ENCODE peak calls at places on chromosomes 2 and 18, in four cellular contexts. H is IMR-90, P is K562, M is endothelial cell of umbilical vein. W is an unnamed sample.
A peak's percentile ranks its signal among the peaks of the same experiment; 100 is the strongest.

GRCh38 chr2:98658816-98659486 is 50.6 kb downstream of the UNC50 start:
- DNase-seq in H (no peak), P (no peak), M (no peak), W (no peak)

GRCh38 chr2:223262946-223263345 is 211.0 kb downstream of the KCNE4 start:
- DNase-seq in H (no peak), P (no peak), M (no peak), W (peak; percentile 76)

GRCh38 chr2:202178342-202178958 is 59.9 kb downstream of the SUMO1 start:
- DNase-seq in H (peak; percentile 79), P (peak; percentile 59), M (peak; percentile 70), W (no peak)

GRCh38 chr2:207831569-207832248 is 62.0 kb upstream of the FZD5 start:
- DNase-seq in H (no peak), P (no peak), M (no peak), W (no peak)

GRCh38 chr18:26056291-26056690 is 34.1 kb downstream of the SS18 start:
- DNase-seq in H (peak; percentile 66), P (no peak), M (no peak), W (no peak)

GRCh38 chr2:166127217-166128155 is at the start of gene SCN1A:
- DNase-seq in H (peak; percentile 56), P (peak; percentile 41), M (peak; percentile 64), W (no peak)

GRCh38 chr2:56416500-56417176 is 232.8 kb downstream of the CCDC85A start:
- DNase-seq in H (no peak), P (no peak), M (no peak), W (no peak)

GRCh38 chr2:120360307-120360855 is 14.4 kb downstream of the INHBB start:
- DNase-seq in H (peak; percentile 55), P (no peak), M (peak; percentile 7), W (no peak)

GRCh38 chr2:20199381-20200270 is 25.3 kb downstream of the SDC1 start:
- DNase-seq in H (no peak), P (no peak), M (no peak), W (no peak)

GRCh38 chr2:15626967-15627366 is 35.3 kb downstream of the DDX1 start:
- DNase-seq in H (no peak), P (no peak), M (no peak), W (no peak)

GRCh38 chr2:85503168-85503610 is 35.8 kb upstream of the MAT2A start:
- DNase-seq in H (no peak), P (no peak), M (no peak), W (peak; percentile 83)

GRCh38 chr2:3751832-3752231 is 48.5 kb downstream of the DCDC2C start:
- DNase-seq in H (no peak), P (no peak), M (no peak), W (no peak)

DNA sequence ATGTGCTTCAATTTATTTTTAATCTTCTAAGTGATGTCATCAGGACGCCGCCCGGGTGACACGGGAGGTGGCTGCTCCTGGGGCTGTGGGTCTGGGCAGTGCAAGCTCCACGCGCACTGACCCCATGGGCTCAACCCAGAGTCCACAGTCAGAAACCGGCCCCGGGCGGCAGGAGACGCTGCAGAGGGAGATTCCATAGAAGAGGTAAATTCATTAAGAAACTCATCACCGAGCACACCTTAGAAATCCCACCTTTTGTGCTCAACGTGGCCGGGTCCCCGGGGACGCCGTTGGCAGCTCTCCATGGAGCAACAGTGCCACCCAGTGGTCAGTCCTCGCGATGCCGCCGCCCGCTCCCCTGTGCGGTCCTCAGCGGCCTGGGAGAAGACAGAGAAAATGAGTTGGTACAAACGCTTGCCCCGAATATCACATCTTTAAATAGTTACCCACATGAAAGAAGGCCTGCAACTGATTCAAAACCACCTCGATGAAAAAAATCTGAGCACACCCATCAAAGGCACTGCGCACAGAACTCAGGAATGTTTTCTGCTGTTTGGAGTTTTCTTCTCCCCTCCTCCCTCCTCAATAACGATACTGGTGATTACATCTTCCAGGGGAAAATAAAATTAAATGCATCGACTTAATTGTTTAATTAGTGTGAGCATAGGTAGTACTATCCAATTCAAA is 92.6 kb downstream of the CMPK2 start:
- DNase-seq in H (peak; percentile 11), P (peak; percentile 63), M (peak; percentile 9), W (no peak)
- H3K9ac ChIP-seq in H (no peak overlapping the region), P (no peak overlapping the region), M (no peak overlapping the region), W (no peak overlapping the region)

GRCh38 chr2:149164296-149164695 is 125.8 kb downstream of the LYPD6B start:
- DNase-seq in H (no peak), P (no peak), M (no peak), W (peak; percentile 23)

GRCh38 chr2:149158957-149159356 is 120.5 kb downstream of the LYPD6B start:
- DNase-seq in H (no peak), P (no peak), M (no peak), W (no peak)

GRCh38 chr2:149160701-149161217 is 122.3 kb downstream of the LYPD6B start:
- DNase-seq in H (no peak), P (no peak), M (no peak), W (no peak)

GRCh38 chr2:149164827-149165226 is 126.3 kb downstream of the LYPD6B start:
- DNase-seq in H (no peak), P (no peak), M (no peak), W (no peak)

DNA sequence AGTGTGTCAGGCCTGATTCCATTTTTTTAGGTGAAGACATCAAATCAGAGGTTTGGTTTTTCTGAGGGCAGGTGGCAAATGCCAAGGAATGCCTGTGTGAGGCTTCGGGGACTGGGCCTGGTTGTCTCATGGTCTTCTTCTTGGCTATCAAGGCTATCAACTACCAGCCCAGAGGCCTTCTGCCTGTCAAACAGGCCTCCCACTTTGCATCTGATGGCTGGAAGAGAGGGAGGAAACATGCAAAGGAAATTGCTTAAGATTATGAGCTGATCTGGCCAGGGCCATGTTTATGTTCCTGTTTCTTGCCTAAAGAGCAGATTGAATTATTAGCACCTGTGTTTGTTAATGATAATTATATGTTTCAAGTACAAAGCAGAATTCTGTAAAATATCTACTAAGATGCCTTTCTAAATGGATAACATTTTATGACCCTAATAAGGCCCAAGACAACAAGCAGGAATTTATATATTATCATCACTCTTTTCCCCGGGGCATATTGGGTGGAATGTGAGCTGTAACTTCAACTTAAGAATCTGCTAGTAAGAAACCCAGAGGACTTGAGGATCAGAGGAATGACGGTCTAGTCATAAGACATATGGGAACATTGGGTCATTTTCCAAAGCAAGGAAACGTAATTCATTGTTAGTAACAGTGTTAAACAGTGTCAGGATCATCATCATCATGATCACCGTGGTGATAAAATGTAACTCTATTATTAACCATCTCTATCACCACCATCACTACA is 123.2 kb downstream of the LYPD6B start:
- DNase-seq in H (no peak), P (no peak), M (no peak), W (no peak)
- H3K4me2 ChIP-seq in H (no peak overlapping the region), P (no peak overlapping the region), M (no peak overlapping the region), W (no peak overlapping the region)

GRCh38 chr2:30180230-30180629 is 33.4 kb downstream of the YPEL5 start:
- DNase-seq in H (no peak), P (no peak), M (no peak), W (no peak)
- H3K9me1 ChIP-seq in H (no peaks in the 10 kb centered on the region), P (no peaks in the 10 kb centered on the region), M (no peaks in the 10 kb centered on the region), W (no peaks in the 10 kb centered on the region)

DNA sequence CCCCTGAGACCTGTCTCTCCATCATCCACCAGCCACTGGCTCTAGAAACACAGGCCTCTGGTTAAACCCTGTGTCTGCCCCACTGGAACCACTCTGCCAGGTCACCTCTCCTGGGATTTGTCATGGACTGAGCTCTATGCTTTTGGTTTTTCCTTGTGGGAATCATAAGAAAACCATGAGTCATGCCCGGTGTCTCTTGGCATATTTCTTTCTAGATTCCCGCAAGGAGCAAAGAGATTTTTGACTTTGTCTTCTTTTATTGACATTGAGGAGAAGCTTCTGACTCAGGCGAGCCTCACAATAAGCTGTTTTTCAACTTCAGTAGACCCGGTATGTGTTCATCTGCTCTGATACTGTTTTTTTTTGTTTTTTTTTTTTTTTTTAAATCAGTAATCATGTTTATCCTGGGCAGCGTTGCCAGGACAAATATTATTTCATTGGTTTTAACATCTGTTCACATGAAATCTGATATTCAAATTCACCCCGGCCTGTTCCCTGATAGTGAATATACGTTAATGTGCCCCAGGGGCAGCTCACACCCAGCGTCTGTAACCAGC is 207.1 kb downstream of the ACKR3 start:
- DNase-seq in H (peak; percentile 35), P (no peak), M (peak; percentile 82), W (peak; percentile 64)
- H3K9ac ChIP-seq in H (no peak overlapping the region), P (no peak overlapping the region), M (peak overlapping the region; percentile 34), W (peak overlapping the region; percentile 25)

DNA sequence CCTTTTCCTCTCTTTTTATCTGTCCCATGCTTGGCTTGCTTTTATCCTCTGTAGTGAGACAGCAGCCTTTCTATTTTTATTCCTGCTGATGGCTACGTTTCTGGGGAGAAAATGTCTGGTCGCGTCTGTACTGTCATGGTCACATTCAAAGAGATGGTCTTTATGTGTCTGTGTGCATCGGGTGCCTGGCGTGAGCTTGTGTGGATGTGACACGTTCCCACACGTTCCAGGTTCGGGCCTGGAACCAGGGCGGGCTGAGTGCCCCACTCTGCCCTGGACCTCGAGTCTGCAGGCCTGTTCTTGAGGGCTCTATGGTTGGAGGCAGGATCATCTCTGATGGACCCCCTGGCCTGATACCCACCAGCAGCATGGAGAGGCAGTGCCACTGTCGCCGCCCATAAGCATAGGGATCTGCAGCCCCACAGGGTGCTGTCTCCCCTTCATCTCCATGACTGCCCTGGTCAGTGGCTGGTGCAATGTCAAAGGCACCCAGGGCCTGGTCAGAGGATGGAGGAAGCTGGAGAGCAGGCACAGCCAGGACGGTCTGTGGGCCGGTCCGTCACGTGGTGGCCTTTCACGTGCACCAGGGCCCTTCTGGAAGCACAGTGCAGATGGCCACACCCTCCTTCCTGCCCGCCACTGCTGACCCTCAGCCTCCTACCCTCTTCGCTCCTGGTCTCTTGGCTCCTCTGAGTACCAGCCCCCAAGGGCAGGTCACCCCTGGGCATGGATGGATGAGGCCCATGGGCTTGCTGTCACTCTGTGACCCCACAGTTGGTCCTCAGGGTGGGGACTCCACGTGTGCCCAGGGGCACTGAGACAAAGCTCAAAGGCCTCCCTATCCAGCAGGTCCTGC is 149.2 kb upstream of the TWIST2 start:
- DNase-seq in H (no peak), P (no peak), M (no peak), W (no peak)
- H3K4me2 ChIP-seq in H (no peak overlapping the region), P (no peak overlapping the region), M (no peak overlapping the region), W (no peak overlapping the region)

W was measured in keratinocyte.